ENCODE peak calls at places on chromosomes 12 and 14, in four cellular contexts. S, Q, T and K are unnamed samples.
A peak's percentile ranks its signal among the peaks of the same experiment; 100 is the strongest.

GRCh38 chr12:18943200-18943599 is 186.3 kb upstream of the PLEKHA5 start:
- DNase-seq in T (no peak), Q (no peak), S (no peak), K (no peak)

GRCh38 chr14:102622262-102622885 is 29.9 kb downstream of the RCOR1 start:
- DNase-seq in S (no peak), Q (no peak), T (peak; percentile 54), K (no peak)

GRCh38 chr12:14915736-14916135 is 22.6 kb downstream of the ERP27 start:
- DNase-seq in S (no peak), T (no peak), Q (no peak), K (no peak)

GRCh38 chr14:36281309-36281708 is 39.1 kb downstream of the MBIP start:
- DNase-seq in Q (no peak), T (no peak), S (no peak), K (no peak)

GRCh38 chr14:65431951-65432350 is 19.4 kb downstream of the FUT8 start:
- DNase-seq in S (no peak), Q (no peak), T (no peak), K (no peak)

GRCh38 chr12:55652352-55652751 is 15.7 kb downstream of the OR10P1 start:
- DNase-seq in Q (no peak), S (no peak), T (no peak), K (no peak)

GRCh38 chr12:61891632-61892031 is 368.6 kb upstream of the USP15 start:
- DNase-seq in Q (no peak), S (no peak), T (no peak), K (no peak)

GRCh38 chr12:108582509-108582908 is 15.4 kb downstream of the TMEM119 start:
- DNase-seq in S (no peak), T (no peak), Q (no peak), K (no peak)

GRCh38 chr12:24948816-24949722 is at the start of gene BCAT1:
- DNase-seq in Q (no peak), T (peak; percentile 85), S (no peak), K (peak; percentile 86)

GRCh38 chr12:55642275-55643068 is 5.8 kb downstream of the OR10P1 start:
- DNase-seq in T (no peak), S (no peak), Q (no peak), K (no peak)

GRCh38 chr12:103177624-103178023 is 220.2 kb downstream of the ASCL1 start:
- DNase-seq in T (no peak), S (no peak), Q (no peak), K (no peak)

GRCh38 chr14:85079842-85080741 is 449.9 kb upstream of the FLRT2 start:
- DNase-seq in Q (no peak), S (no peak), T (no peak), K (no peak)

GRCh38 chr14:97946291-97946690 is 1149.1 kb downstream of the VRK1 start:
- DNase-seq in Q (no peak), T (peak; percentile 56), S (no peak), K (no peak)

GRCh38 chr14:41957459-41957858 is 350.8 kb downstream of the LRFN5 start:
- DNase-seq in S (no peak), T (no peak), Q (no peak), K (no peak)

GRCh38 chr12:88207921-88208640 is 66.0 kb downstream of the TMTC3 start:
- DNase-seq in S (peak; percentile 67), T (no peak), Q (no peak), K (peak; percentile 39)

GRCh38 chr12:110312581-110313360 is 31.7 kb downstream of the ATP2A2 start:
- DNase-seq in S (no peak), Q (no peak), T (no peak), K (no peak)

GRCh38 chr12:32864731-32865130 is 31.8 kb downstream of the PKP2 start:
- DNase-seq in Q (no peak), S (no peak), T (no peak), K (no peak)

GRCh38 chr14:103118663-103119404 is 4.4 kb upstream of the TNFAIP2 start:
- DNase-seq in Q (no peak), T (no peak), S (no peak), K (peak; percentile 91)

GRCh38 chr12:60494249-60494648 is 898.4 kb downstream of the SLC16A7 start:
- DNase-seq in Q (no peak), S (peak; percentile 14), T (no peak), K (no peak)

GRCh38 chr14:104750658-104751057 is 2.3 kb upstream of the SIVA1 start:
- DNase-seq in T (no peak), Q (no peak), S (no peak), K (no peak)

GRCh38 chr12:89252284-89252683 is 100.0 kb downstream of the DUSP6 start:
- DNase-seq in T (no peak), S (no peak), Q (no peak), K (no peak)

GRCh38 chr12:88206636-88207035 is 64.5 kb downstream of the TMTC3 start:
- DNase-seq in T (no peak), S (peak; percentile 72), Q (no peak), K (no peak)

GRCh38 chr14:93086441-93087055 is 29.2 kb downstream of the ITPK1 start:
- DNase-seq in T (peak; percentile 66), Q (no peak), S (no peak), K (peak; percentile 67)

GRCh38 chr12:125188912-125189881 is 124.0 kb downstream of the AACS start:
- DNase-seq in T (peak; percentile 47), Q (no peak), S (no peak), K (no peak)

GRCh38 chr12:38772427-38772826 is 133.0 kb downstream of the CPNE8 start:
- DNase-seq in T (no peak), Q (no peak), S (no peak), K (no peak)

GRCh38 chr14:93940437-93940836 is 13.3 kb downstream of the FAM181A start:
- DNase-seq in S (no peak), Q (no peak), T (no peak), K (no peak)

GRCh38 chr12:46574853-46575252 is 202.3 kb upstream of the SLC38A2 start:
- DNase-seq in Q (no peak), T (no peak), S (no peak), K (no peak)

GRCh38 chr12:112978163-112979081 is at the start of gene OAS2:
- DNase-seq in S (peak; percentile 60), T (no peak), Q (no peak), K (peak; percentile 65)

GRCh38 chr12:93002278-93003054 is 73.4 kb upstream of the EEA1 start:
- DNase-seq in S (peak; percentile 96), Q (no peak), T (no peak), K (no peak)

GRCh38 chr14:32137883-32138282 is 60.8 kb downstream of the ARHGAP5 start:
- DNase-seq in T (no peak), S (no peak), Q (no peak), K (no peak)

GRCh38 chr12:48296586-48297396 is 53.9 kb downstream of the ZNF641 start:
- DNase-seq in S (peak; percentile 21), Q (no peak), T (peak; percentile 75), K (peak; percentile 86)

GRCh38 chr14:63011609-63012008 is 33.6 kb downstream of the KCNH5 start:
- DNase-seq in Q (no peak), T (no peak), S (no peak), K (no peak)